ENCODE peak calls at places on chromosomes 13 and 19, in eight cellular contexts. P is stimulated activated CD4-positive, alpha-beta T cell treated with anti-CD3 and anti-CD28 coated beads, Interleukin-1b, Interleukin-23, amount 100 ng/mL, for 1 hour; W is SW480; E is ascending aorta; O is dermis microvascular lymphatic vessel endothelial cell; U is fibroblast of the aortic adventitia; Y is heart left ventricle; R is T-helper 2 cell. B is an unnamed sample.

GRCh38 chr13:113726961-113727411 is 32.0 kb upstream of the TMEM255B start:
- DNase-seq in U (peak), R (no peak), W (no peak), E (no peak), O (no peak), Y (peak), P (no peak), B (no peak)

GRCh38 chr19:22832031-22832762 is at the start of gene ZNF723:
- DNase-seq in W (no peak), O (no peak), R (no peak), P (no peak), Y (no peak), U (no peak), E (no peak), B (no peak)

GRCh38 chr19:48670699-48671455 is 1.9 kb downstream of the NTN5 start:
- DNase-seq in Y (no peak), W (no peak), U (no peak), R (no peak), P (no peak), O (no peak), E (no peak), B (no peak)

GRCh38 chr19:33227242-33227650 is 1.6 kb upstream of the SLC7A10 start:
- DNase-seq in R (no peak), P (no peak), O (no peak), Y (peak), W (peak), U (no peak), E (no peak), B (no peak)

GRCh38 chr13:109724603-109725002 is 61.8 kb downstream of the IRS2 start:
- DNase-seq in Y (no peak), P (no peak), W (no peak), R (no peak), E (no peak), U (no peak), O (no peak), B (no peak)

GRCh38 chr19:30784850-30785459 is 412.8 kb downstream of the ZNF536 start:
- DNase-seq in O (no peak), R (peak), E (no peak), Y (peak), U (peak), P (peak), W (peak), B (peak)

GRCh38 chr13:101681834-101682233 is 229.4 kb downstream of the ITGBL1 start:
- DNase-seq in E (no peak), Y (no peak), O (peak), R (no peak), P (no peak), W (no peak), U (peak), B (no peak)

GRCh38 chr19:46520616-46521015 is 24.9 kb upstream of the PNMA8B start:
- DNase-seq in E (no peak), U (no peak), Y (peak), O (no peak), R (no peak), W (no peak), P (no peak), B (no peak)

GRCh38 chr19:10870501-10870954 is 825 bp upstream of the CARM1 start:
- DNase-seq in R (no peak), P (no peak), O (no peak), W (no peak), Y (no peak), E (no peak), U (no peak), B (no peak)

GRCh38 chr19:49064029-49064629 is 489 bp downstream of the NTF4 start:
- DNase-seq in Y (no peak), O (no peak), P (no peak), E (no peak), R (no peak), W (no peak), U (no peak), B (no peak)